ENCODE peak calls at places on chromosomes 11 and 22, in six cellular contexts. E is T-cell; W is stimulated activated CD4-positive, alpha-beta T cell treated with anti-CD3 and anti-CD28 coated beads, Interleukin-1b, Interleukin-23, amount 100 ng/mL, for 1 hour; F is ACHN; G is cardiac fibroblast; X is substantia nigra. Z is an unnamed sample.

GRCh38 chr11:34619062-34619516 is 1.8 kb upstream of the EHF start:
- DNase-seq in E (no peak), W (no peak), F (no peak), G (no peak), X (no peak), Z (no peak)

GRCh38 chr22:36304429-36304828 is 51.5 kb downstream of the APOL1 start:
- DNase-seq in E (no peak), W (no peak), F (no peak), G (no peak), X (no peak), Z (no peak)

GRCh38 chr11:73249304-73249703 is 22.8 kb upstream of the P2RY6 start:
- DNase-seq in E (no peak), W (no peak), F (no peak), G (no peak), X (no peak), Z (no peak)

GRCh38 chr11:77047007-77047927 is 13.1 kb downstream of the B3GNT6 start:
- DNase-seq in E (peak), W (peak), F (peak), G (peak), X (no peak), Z (peak)

GRCh38 chr11:107752954-107753822 is 41.3 kb upstream of the SLN start:
- DNase-seq in E (no peak), W (no peak), F (no peak), G (no peak), X (no peak), Z (no peak)

GRCh38 chr22:38137876-38138687 is 27.6 kb upstream of the BAIAP2L2 start:
- DNase-seq in E (no peak), W (no peak), F (no peak), G (no peak), X (no peak), Z (no peak)

GRCh38 chr11:128603752-128604472 is 16.6 kb upstream of the ETS1 start:
- DNase-seq in E (no peak), W (no peak), F (no peak), G (no peak), X (no peak), Z (no peak)

GRCh38 chr11:65615950-65616574 is 486 bp downstream of the PCNX3 start:
- DNase-seq in E (no peak), W (no peak), F (peak), G (peak), X (no peak), Z (peak)

GRCh38 chr11:106391771-106392412 is 314.4 kb downstream of the AASDHPPT start:
- DNase-seq in E (no peak), W (no peak), F (no peak), G (peak), X (no peak), Z (peak)